ENCODE peak calls at places on chromosome 22, in five cellular contexts. One of them, this sample, is unnamed.

GRCh38 chr22:37014835-37015586 is 4.2 kb downstream of the TST start:
- DNase-seq in testis: no peak
- DNase-seq in GM04503: no peak
- DNase-seq in lower lobe of right lung: no peak
- DNase-seq in T-helper 2 cell: no peak
- DNase-seq in this sample: no peak

GRCh38 chr22:33335611-33336279 is 277.6 kb upstream of the SYN3 start:
- DNase-seq in testis: no peak
- DNase-seq in GM04503: no peak
- DNase-seq in lower lobe of right lung: no peak
- DNase-seq in T-helper 2 cell: no peak
- DNase-seq in this sample: no peak

GRCh38 chr22:44523981-44524759 is 26.1 kb upstream of the RTL6 start:
- DNase-seq in testis: peak
- DNase-seq in GM04503: peak
- DNase-seq in lower lobe of right lung: no peak
- DNase-seq in T-helper 2 cell: no peak
- DNase-seq in this sample: no peak

GRCh38 chr22:28826921-28827320 is 26.6 kb upstream of the XBP1 start:
- DNase-seq in testis: no peak
- DNase-seq in GM04503: no peak
- DNase-seq in lower lobe of right lung: no peak
- DNase-seq in T-helper 2 cell: no peak
- DNase-seq in this sample: no peak

GRCh38 chr22:20990184-20991180 is 8.4 kb downstream of the LZTR1 start:
- DNase-seq in testis: peak
- DNase-seq in GM04503: no peak
- DNase-seq in lower lobe of right lung: no peak
- DNase-seq in T-helper 2 cell: no peak
- DNase-seq in this sample: no peak

GRCh38 chr22:43776081-43776670 is 35.9 kb downstream of the EFCAB6 start:
- DNase-seq in testis: no peak
- DNase-seq in GM04503: no peak
- DNase-seq in lower lobe of right lung: no peak
- DNase-seq in T-helper 2 cell: no peak
- DNase-seq in this sample: no peak

GRCh38 chr22:37126383-37126782 is 16.9 kb upstream of the TMPRSS6 start:
- DNase-seq in testis: peak
- DNase-seq in GM04503: no peak
- DNase-seq in lower lobe of right lung: no peak
- DNase-seq in T-helper 2 cell: no peak
- DNase-seq in this sample: no peak

GRCh38 chr22:17853066-17853465 is 78.8 kb upstream of the BID start:
- DNase-seq in testis: no peak
- DNase-seq in GM04503: no peak
- DNase-seq in lower lobe of right lung: no peak
- DNase-seq in T-helper 2 cell: no peak
- DNase-seq in this sample: no peak

GRCh38 chr22:25172153-25172552 is 27.5 kb upstream of the CRYBB3 start:
- DNase-seq in testis: peak
- DNase-seq in GM04503: no peak
- DNase-seq in lower lobe of right lung: no peak
- DNase-seq in T-helper 2 cell: no peak
- DNase-seq in this sample: no peak

GRCh38 chr22:49505337-49506009 is 322.2 kb downstream of the BRD1 start:
- DNase-seq in testis: no peak
- DNase-seq in GM04503: no peak
- DNase-seq in lower lobe of right lung: no peak
- DNase-seq in T-helper 2 cell: no peak
- DNase-seq in this sample: no peak

GRCh38 chr22:28955817-28956216 is 72.4 kb downstream of the ZNRF3 start:
- DNase-seq in testis: no peak
- DNase-seq in GM04503: no peak
- DNase-seq in lower lobe of right lung: no peak
- DNase-seq in T-helper 2 cell: no peak
- DNase-seq in this sample: no peak

GRCh38 chr22:20569059-20570058 is 61.9 kb downstream of the MED15 start:
- DNase-seq in testis: peak
- DNase-seq in GM04503: peak
- DNase-seq in lower lobe of right lung: peak
- DNase-seq in T-helper 2 cell: peak
- DNase-seq in this sample: peak

GRCh38 chr22:41940853-41941765 is 5.8 kb downstream of the CENPM start:
- DNase-seq in testis: peak
- DNase-seq in GM04503: peak
- DNase-seq in lower lobe of right lung: peak
- DNase-seq in T-helper 2 cell: peak
- DNase-seq in this sample: peak

GRCh38 chr22:43867839-43868652 is 5.7 kb upstream of the SULT4A1 start:
- DNase-seq in testis: peak
- DNase-seq in GM04503: no peak
- DNase-seq in lower lobe of right lung: peak
- DNase-seq in T-helper 2 cell: no peak
- DNase-seq in this sample: peak

GRCh38 chr22:42892571-42893316 is 35.7 kb upstream of the ARFGAP3 start:
- DNase-seq in testis: no peak
- DNase-seq in GM04503: no peak
- DNase-seq in lower lobe of right lung: peak
- DNase-seq in T-helper 2 cell: no peak
- DNase-seq in this sample: no peak

GRCh38 chr22:48682517-48682916 is 1145.2 kb downstream of the BRD1 start:
- DNase-seq in testis: no peak
- DNase-seq in GM04503: no peak
- DNase-seq in lower lobe of right lung: no peak
- DNase-seq in T-helper 2 cell: no peak
- DNase-seq in this sample: no peak

GRCh38 chr22:31102441-31103081 is 4.8 kb downstream of the SELENOM start:
- DNase-seq in testis: no peak
- DNase-seq in GM04503: peak
- DNase-seq in lower lobe of right lung: no peak
- DNase-seq in T-helper 2 cell: no peak
- DNase-seq in this sample: no peak

GRCh38 chr22:30235687-30236170 is 10.8 kb downstream of the LIF start:
- DNase-seq in testis: no peak
- DNase-seq in GM04503: no peak
- DNase-seq in lower lobe of right lung: no peak
- DNase-seq in T-helper 2 cell: no peak
- DNase-seq in this sample: no peak

GRCh38 chr22:45612940-45613339 is 58.7 kb upstream of the ATXN10 start:
- DNase-seq in testis: no peak
- DNase-seq in GM04503: no peak
- DNase-seq in lower lobe of right lung: peak
- DNase-seq in T-helper 2 cell: no peak
- DNase-seq in this sample: no peak

GRCh38 chr22:45885941-45886395 is 91.0 kb downstream of the WNT7B start:
- DNase-seq in testis: no peak
- DNase-seq in GM04503: no peak
- DNase-seq in lower lobe of right lung: peak
- DNase-seq in T-helper 2 cell: no peak
- DNase-seq in this sample: peak

GRCh38 chr22:37525073-37525745 is 6.0 kb upstream of the CARD10 start:
- DNase-seq in testis: no peak
- DNase-seq in GM04503: peak
- DNase-seq in lower lobe of right lung: no peak
- DNase-seq in T-helper 2 cell: no peak
- DNase-seq in this sample: peak

GRCh38 chr22:29151316-29151715 is 54.4 kb upstream of the EMID1 start:
- DNase-seq in testis: peak
- DNase-seq in GM04503: no peak
- DNase-seq in lower lobe of right lung: no peak
- DNase-seq in T-helper 2 cell: no peak
- DNase-seq in this sample: no peak

GRCh38 chr22:49917997-49918910 is at the start of the genes ALG12 and CRELD2:
- DNase-seq in testis: peak
- DNase-seq in GM04503: peak
- DNase-seq in lower lobe of right lung: peak
- DNase-seq in T-helper 2 cell: peak
- DNase-seq in this sample: peak

GRCh38 chr22:45026511-45026910 is 16.7 kb upstream of the PHF21B start:
- DNase-seq in testis: no peak
- DNase-seq in GM04503: no peak
- DNase-seq in lower lobe of right lung: no peak
- DNase-seq in T-helper 2 cell: no peak
- DNase-seq in this sample: no peak

GRCh38 chr22:20639343-20639742 is 131.9 kb downstream of the MED15 start:
- DNase-seq in testis: no peak
- DNase-seq in GM04503: no peak
- DNase-seq in lower lobe of right lung: no peak
- DNase-seq in T-helper 2 cell: no peak
- DNase-seq in this sample: no peak

GRCh38 chr22:41264408-41264941 is 21.5 kb downstream of the RANGAP1 start:
- DNase-seq in testis: no peak
- DNase-seq in GM04503: no peak
- DNase-seq in lower lobe of right lung: no peak
- DNase-seq in T-helper 2 cell: no peak
- DNase-seq in this sample: peak

GRCh38 chr22:46750861-46751260 is 11.6 kb upstream of the TBC1D22A start:
- DNase-seq in testis: no peak
- DNase-seq in GM04503: no peak
- DNase-seq in lower lobe of right lung: no peak
- DNase-seq in T-helper 2 cell: no peak
- DNase-seq in this sample: no peak

GRCh38 chr22:42803454-42803853 is 53.6 kb downstream of the ARFGAP3 start:
- DNase-seq in testis: peak
- DNase-seq in GM04503: no peak
- DNase-seq in lower lobe of right lung: no peak
- DNase-seq in T-helper 2 cell: no peak
- DNase-seq in this sample: no peak

GRCh38 chr22:46528121-46528610 is 9.3 kb downstream of the CELSR1 start:
- DNase-seq in testis: no peak
- DNase-seq in GM04503: no peak
- DNase-seq in lower lobe of right lung: no peak
- DNase-seq in T-helper 2 cell: no peak
- DNase-seq in this sample: no peak

GRCh38 chr22:42872821-42873220 is 15.7 kb upstream of the ARFGAP3 start:
- DNase-seq in testis: no peak
- DNase-seq in GM04503: no peak
- DNase-seq in lower lobe of right lung: no peak
- DNase-seq in T-helper 2 cell: no peak
- DNase-seq in this sample: no peak

GRCh38 chr22:22408731-22409696 is 99.5 kb downstream of the ZNF280B start:
- DNase-seq in testis: peak
- DNase-seq in GM04503: no peak
- DNase-seq in lower lobe of right lung: no peak
- DNase-seq in T-helper 2 cell: no peak
- DNase-seq in this sample: no peak

GRCh38 chr22:44839721-44840120 is 87.3 kb downstream of the ARHGAP8 start:
- DNase-seq in testis: no peak
- DNase-seq in GM04503: no peak
- DNase-seq in lower lobe of right lung: no peak
- DNase-seq in T-helper 2 cell: no peak
- DNase-seq in this sample: no peak

GRCh38 chr22:50677493-50678217 is 5.0 kb downstream of the SHANK3 start:
- DNase-seq in testis: peak
- DNase-seq in GM04503: no peak
- DNase-seq in lower lobe of right lung: no peak
- DNase-seq in T-helper 2 cell: no peak
- DNase-seq in this sample: no peak

GRCh38 chr22:36419177-36419911 is 31.6 kb upstream of the MYH9 start:
- DNase-seq in testis: peak
- DNase-seq in GM04503: no peak
- DNase-seq in lower lobe of right lung: no peak
- DNase-seq in T-helper 2 cell: no peak
- DNase-seq in this sample: no peak

GRCh38 chr22:35258144-35258988 is 1.1 kb downstream of the HMGXB4 start:
- DNase-seq in testis: peak
- DNase-seq in GM04503: no peak
- DNase-seq in lower lobe of right lung: no peak
- DNase-seq in T-helper 2 cell: no peak
- DNase-seq in this sample: peak